ENCODE peak calls at places on chromosomes 13 and 19, in five cellular contexts. One of them, this sample, is unnamed. For H3K4me1, the result is how much of the 10 kb centered on the place peaks cover.

GRCh38 chr13:22336460-22336859 is 665.6 kb downstream of the FGF9 start:
- DNase-seq in thoracic aorta: no peak
- DNase-seq in IMR-90: no peak
- DNase-seq in Karpas-422: no peak
- DNase-seq in tibial artery: no peak
- DNase-seq in this sample: no peak

GRCh38 chr19:55075366-55075998 is at the start of gene EPS8L1:
- DNase-seq in thoracic aorta: no peak
- DNase-seq in Karpas-422: no peak
- DNase-seq in tibial artery: no peak
- DNase-seq in IMR-90: no peak
- DNase-seq in this sample: peak

GRCh38 chr13:98506343-98507059 is 70.4 kb downstream of the STK24 start:
- DNase-seq in thoracic aorta: no peak
- DNase-seq in IMR-90: no peak
- DNase-seq in tibial artery: no peak
- DNase-seq in Karpas-422: no peak
- DNase-seq in this sample: no peak

GRCh38 chr19:13646758-13647157 is 117.6 kb upstream of the MRI1 start:
- DNase-seq in IMR-90: no peak
- DNase-seq in thoracic aorta: no peak
- DNase-seq in tibial artery: no peak
- DNase-seq in Karpas-422: no peak
- DNase-seq in this sample: no peak

GRCh38 chr13:31722684-31723083 is 16.6 kb upstream of the RXFP2 start:
- DNase-seq in tibial artery: no peak
- DNase-seq in thoracic aorta: no peak
- DNase-seq in IMR-90: no peak
- DNase-seq in Karpas-422: no peak
- DNase-seq in this sample: no peak

GRCh38 chr19:43780706-43781525 is at the start of gene KCNN4:
- DNase-seq in Karpas-422: no peak
- DNase-seq in thoracic aorta: no peak
- DNase-seq in IMR-90: peak
- DNase-seq in tibial artery: no peak
- DNase-seq in this sample: no peak

GRCh38 chr13:39245688-39246087 is 207.4 kb downstream of the NHLRC3 start:
- DNase-seq in thoracic aorta: no peak
- DNase-seq in Karpas-422: no peak
- DNase-seq in tibial artery: no peak
- DNase-seq in IMR-90: no peak
- DNase-seq in this sample: no peak

GRCh38 chr19:35291259-35291658 is 702 bp upstream of the MAG start:
- DNase-seq in IMR-90: no peak
- DNase-seq in Karpas-422: no peak
- DNase-seq in tibial artery: no peak
- DNase-seq in thoracic aorta: no peak
- DNase-seq in this sample: no peak

GRCh38 chr19:18388328-18389094 is 2.6 kb downstream of the GDF15 start:
- DNase-seq in tibial artery: peak
- DNase-seq in IMR-90: no peak
- DNase-seq in thoracic aorta: peak
- DNase-seq in Karpas-422: peak
- DNase-seq in this sample: peak

GRCh38 chr13:107790360-107790759 is 425.0 kb downstream of the LIG4 start:
- DNase-seq in tibial artery: no peak
- DNase-seq in Karpas-422: no peak
- DNase-seq in IMR-90: no peak
- DNase-seq in thoracic aorta: no peak
- DNase-seq in this sample: no peak

GRCh38 chr19:33239223-33239975 is 13.7 kb upstream of the SLC7A10 start:
- DNase-seq in Karpas-422: no peak
- DNase-seq in thoracic aorta: no peak
- DNase-seq in IMR-90: no peak
- DNase-seq in tibial artery: no peak
- DNase-seq in this sample: no peak

GRCh38 chr19:459724-460511 is 915 bp downstream of the SHC2 start:
- DNase-seq in thoracic aorta: no peak
- DNase-seq in IMR-90: peak
- DNase-seq in tibial artery: no peak
- DNase-seq in Karpas-422: no peak
- DNase-seq in this sample: peak

GRCh38 chr19:50563597-50563996 is 4.6 kb downstream of the LRRC4B start:
- DNase-seq in Karpas-422: no peak
- DNase-seq in tibial artery: no peak
- DNase-seq in thoracic aorta: no peak
- DNase-seq in IMR-90: no peak
- DNase-seq in this sample: no peak

GRCh38 chr13:110421696-110422395 is 114.8 kb downstream of the COL4A2 start:
- DNase-seq in tibial artery: no peak
- DNase-seq in thoracic aorta: no peak
- DNase-seq in Karpas-422: no peak
- DNase-seq in IMR-90: peak
- DNase-seq in this sample: no peak
- H3K4me1 ChIP-seq in tibial artery: half or more
- H3K4me1 ChIP-seq in thoracic aorta: under half
- H3K4me1 ChIP-seq in Karpas-422: under half
- H3K4me1 ChIP-seq in IMR-90: under half
- H3K4me1 ChIP-seq in this sample: under half

GRCh38 chr13:94305033-94305432 is 174.4 kb downstream of the DCT start:
- DNase-seq in tibial artery: no peak
- DNase-seq in Karpas-422: no peak
- DNase-seq in thoracic aorta: no peak
- DNase-seq in IMR-90: no peak
- DNase-seq in this sample: no peak

GRCh38 chr13:94308808-94309207 is 170.7 kb downstream of the DCT start:
- DNase-seq in IMR-90: no peak
- DNase-seq in tibial artery: no peak
- DNase-seq in Karpas-422: no peak
- DNase-seq in thoracic aorta: no peak
- DNase-seq in this sample: no peak

GRCh38 chr13:94305934-94306333 is 173.5 kb downstream of the DCT start:
- DNase-seq in Karpas-422: no peak
- DNase-seq in thoracic aorta: no peak
- DNase-seq in IMR-90: peak
- DNase-seq in tibial artery: no peak
- DNase-seq in this sample: no peak

GRCh38 chr13:94303644-94304174 is 175.8 kb downstream of the DCT start:
- DNase-seq in Karpas-422: no peak
- DNase-seq in IMR-90: no peak
- DNase-seq in thoracic aorta: no peak
- DNase-seq in tibial artery: no peak
- DNase-seq in this sample: no peak

GRCh38 chr13:94305463-94305862 is 174.0 kb downstream of the DCT start:
- DNase-seq in thoracic aorta: no peak
- DNase-seq in tibial artery: peak
- DNase-seq in Karpas-422: no peak
- DNase-seq in IMR-90: peak
- DNase-seq in this sample: no peak
- H3K4me3 ChIP-seq in thoracic aorta: no peak
- H3K4me3 ChIP-seq in tibial artery: no peak
- H3K4me3 ChIP-seq in Karpas-422: no peak
- H3K4me3 ChIP-seq in IMR-90: no peak
- H3K4me3 ChIP-seq in this sample: no peak

GRCh38 chr13:36819064-36819810 is at the start of gene RFXAP:
- DNase-seq in thoracic aorta: peak
- DNase-seq in IMR-90: peak
- DNase-seq in tibial artery: peak
- DNase-seq in Karpas-422: peak
- DNase-seq in this sample: peak

GRCh38 chr13:36820222-36820621 is 1.2 kb downstream of the RFXAP start:
- DNase-seq in IMR-90: no peak
- DNase-seq in tibial artery: no peak
- DNase-seq in thoracic aorta: no peak
- DNase-seq in Karpas-422: peak
- DNase-seq in this sample: no peak

GRCh38 chr13:36819811-36820140 is 754 bp downstream of the RFXAP start:
- DNase-seq in tibial artery: no peak
- DNase-seq in Karpas-422: peak
- DNase-seq in IMR-90: peak
- DNase-seq in thoracic aorta: no peak
- DNase-seq in this sample: no peak

GRCh38 chr13:36817996-36818395 is 1.0 kb upstream of the RFXAP start:
- DNase-seq in IMR-90: no peak
- DNase-seq in tibial artery: no peak
- DNase-seq in thoracic aorta: no peak
- DNase-seq in Karpas-422: no peak
- DNase-seq in this sample: no peak

DNA sequence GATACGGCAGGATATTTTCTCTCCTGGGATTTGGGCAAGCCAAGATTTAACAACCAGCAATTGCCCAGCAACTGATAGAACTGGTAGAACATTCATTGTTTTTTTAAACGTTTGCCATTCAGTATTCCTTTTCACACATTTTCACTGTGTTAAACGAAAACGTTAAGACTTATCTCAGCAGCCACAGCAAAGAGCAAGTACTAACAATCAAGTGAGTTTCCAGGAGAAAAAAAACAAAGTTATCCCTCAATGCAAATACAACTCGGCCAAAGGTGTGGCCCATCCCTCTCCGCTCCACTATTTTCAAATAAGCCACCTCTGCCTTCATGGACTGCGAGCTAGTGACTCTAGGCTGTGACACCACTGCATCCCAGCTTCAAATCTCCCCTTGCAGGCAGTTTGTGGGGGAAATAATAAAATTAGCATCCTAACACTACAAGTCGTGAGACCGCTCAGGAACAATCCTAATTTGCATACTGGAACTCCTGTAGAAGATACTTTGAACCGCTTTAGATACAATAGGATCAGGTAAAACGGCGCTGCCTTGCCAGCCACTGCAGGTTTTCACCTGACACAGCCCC is 449 bp upstream of the RFXAP start:
- DNase-seq in IMR-90: no peak
- DNase-seq in Karpas-422: peak
- DNase-seq in thoracic aorta: no peak
- DNase-seq in tibial artery: no peak
- DNase-seq in this sample: no peak
- H3K27ac ChIP-seq in IMR-90: no peak
- H3K27ac ChIP-seq in Karpas-422: no peak
- H3K27ac ChIP-seq in thoracic aorta: peak
- H3K27ac ChIP-seq in tibial artery: peak
- H3K27ac ChIP-seq in this sample: no peak

DNA sequence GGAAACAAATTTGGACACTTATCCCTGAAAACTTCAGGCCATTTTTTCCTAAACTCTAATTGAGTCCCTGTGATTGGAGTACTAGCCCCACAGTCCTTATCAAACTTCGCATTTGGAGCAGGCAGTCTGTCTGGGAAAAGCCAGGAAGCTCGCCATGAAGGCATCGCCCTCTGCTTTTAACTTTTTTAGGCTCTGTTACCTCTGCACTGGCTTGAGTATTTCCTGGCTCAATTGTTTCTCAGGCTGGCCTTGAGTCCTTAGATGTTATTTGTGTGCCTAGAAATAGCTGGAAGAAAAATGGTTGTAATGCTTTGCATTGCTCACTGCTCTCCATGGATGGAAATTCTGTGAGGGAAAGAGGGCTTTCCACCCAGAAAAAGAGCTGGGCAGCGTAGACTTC is 24.2 kb downstream of the ACTN4 start:
- DNase-seq in thoracic aorta: no peak
- DNase-seq in IMR-90: no peak
- DNase-seq in Karpas-422: no peak
- DNase-seq in tibial artery: no peak
- DNase-seq in this sample: no peak
- H3K4me1 ChIP-seq in thoracic aorta: half or more
- H3K4me1 ChIP-seq in IMR-90: half or more
- H3K4me1 ChIP-seq in Karpas-422: under half
- H3K4me1 ChIP-seq in tibial artery: half or more
- H3K4me1 ChIP-seq in this sample: half or more